ENCODE peak calls at places on chromosomes 6 and 20, in nine cellular contexts. One of them, this sample, is unnamed. For H3K4me1, the result is how much of the 10 kb centered on the place peaks cover.

GRCh38 chr6:148840256-148840655 is 93.4 kb downstream of the UST start:
- DNase-seq in mesenchymal stem cell: no peak
- DNase-seq in naive thymus-derived CD4-positive, alpha-beta T cell: no peak
- DNase-seq in psoas muscle: no peak
- DNase-seq in CD8-positive, alpha-beta T cell: no peak
- DNase-seq in vagina: no peak
- DNase-seq in aorta: no peak
- DNase-seq in neuronal stem cell: no peak
- DNase-seq in PC-3: peak
- DNase-seq in this sample: no peak

GRCh38 chr6:3887150-3887700 is 38.1 kb downstream of the FAM50B start:
- DNase-seq in mesenchymal stem cell: peak
- DNase-seq in naive thymus-derived CD4-positive, alpha-beta T cell: no peak
- DNase-seq in psoas muscle: no peak
- DNase-seq in CD8-positive, alpha-beta T cell: no peak
- DNase-seq in vagina: no peak
- DNase-seq in aorta: no peak
- DNase-seq in neuronal stem cell: no peak
- DNase-seq in PC-3: peak
- DNase-seq in this sample: no peak

GRCh38 chr20:39004508-39004907 is 42.4 kb downstream of the DHX35 start:
- DNase-seq in mesenchymal stem cell: no peak
- DNase-seq in naive thymus-derived CD4-positive, alpha-beta T cell: peak
- DNase-seq in psoas muscle: no peak
- DNase-seq in CD8-positive, alpha-beta T cell: peak
- DNase-seq in vagina: no peak
- DNase-seq in aorta: no peak
- DNase-seq in neuronal stem cell: no peak
- DNase-seq in PC-3: peak
- DNase-seq in this sample: peak

GRCh38 chr6:111087871-111088667 is 766 bp downstream of the SLC16A10 start:
- DNase-seq in mesenchymal stem cell: peak
- DNase-seq in naive thymus-derived CD4-positive, alpha-beta T cell: peak
- DNase-seq in psoas muscle: no peak
- DNase-seq in CD8-positive, alpha-beta T cell: peak
- DNase-seq in vagina: no peak
- DNase-seq in aorta: peak
- DNase-seq in neuronal stem cell: peak
- DNase-seq in PC-3: no peak
- DNase-seq in this sample: peak

GRCh38 chr6:158715330-158716311 is 65.8 kb downstream of the SYTL3 start:
- DNase-seq in mesenchymal stem cell: peak
- DNase-seq in naive thymus-derived CD4-positive, alpha-beta T cell: no peak
- DNase-seq in psoas muscle: no peak
- DNase-seq in CD8-positive, alpha-beta T cell: no peak
- DNase-seq in vagina: no peak
- DNase-seq in aorta: peak
- DNase-seq in neuronal stem cell: no peak
- DNase-seq in PC-3: no peak
- DNase-seq in this sample: no peak

GRCh38 chr20:12171927-12172581 is 254.4 kb downstream of the BTBD3 start:
- DNase-seq in mesenchymal stem cell: peak
- DNase-seq in naive thymus-derived CD4-positive, alpha-beta T cell: no peak
- DNase-seq in psoas muscle: no peak
- DNase-seq in CD8-positive, alpha-beta T cell: no peak
- DNase-seq in vagina: no peak
- DNase-seq in aorta: no peak
- DNase-seq in neuronal stem cell: no peak
- DNase-seq in PC-3: peak
- DNase-seq in this sample: peak

GRCh38 chr20:45459606-45460005 is 9.9 kb upstream of the WFDC2 start:
- DNase-seq in mesenchymal stem cell: no peak
- DNase-seq in naive thymus-derived CD4-positive, alpha-beta T cell: no peak
- DNase-seq in psoas muscle: no peak
- DNase-seq in CD8-positive, alpha-beta T cell: no peak
- DNase-seq in vagina: no peak
- DNase-seq in aorta: no peak
- DNase-seq in neuronal stem cell: no peak
- DNase-seq in PC-3: peak
- DNase-seq in this sample: no peak

GRCh38 chr20:13995086-13995665 is at the start of gene MACROD2:
- DNase-seq in mesenchymal stem cell: peak
- DNase-seq in naive thymus-derived CD4-positive, alpha-beta T cell: peak
- DNase-seq in psoas muscle: peak
- DNase-seq in CD8-positive, alpha-beta T cell: no peak
- DNase-seq in vagina: no peak
- DNase-seq in aorta: peak
- DNase-seq in neuronal stem cell: peak
- DNase-seq in PC-3: peak
- DNase-seq in this sample: no peak

GRCh38 chr6:49852975-49853374 is 13.4 kb downstream of the CRISP1 start:
- DNase-seq in mesenchymal stem cell: no peak
- DNase-seq in naive thymus-derived CD4-positive, alpha-beta T cell: no peak
- DNase-seq in psoas muscle: no peak
- DNase-seq in CD8-positive, alpha-beta T cell: no peak
- DNase-seq in vagina: no peak
- DNase-seq in aorta: no peak
- DNase-seq in neuronal stem cell: no peak
- DNase-seq in PC-3: no peak
- DNase-seq in this sample: no peak
- H3K4me1 ChIP-seq in mesenchymal stem cell: under half
- H3K4me1 ChIP-seq in naive thymus-derived CD4-positive, alpha-beta T cell: under half
- H3K4me1 ChIP-seq in psoas muscle: under half
- H3K4me1 ChIP-seq in CD8-positive, alpha-beta T cell: under half
- H3K4me1 ChIP-seq in vagina: under half
- H3K4me1 ChIP-seq in aorta: under half
- H3K4me1 ChIP-seq in neuronal stem cell: under half
- H3K4me1 ChIP-seq in PC-3: under half
- H3K4me1 ChIP-seq in this sample: under half

GRCh38 chr6:33704215-33704817 is 7.2 kb downstream of the UQCC2 start:
- DNase-seq in mesenchymal stem cell: no peak
- DNase-seq in naive thymus-derived CD4-positive, alpha-beta T cell: no peak
- DNase-seq in psoas muscle: no peak
- DNase-seq in CD8-positive, alpha-beta T cell: no peak
- DNase-seq in vagina: no peak
- DNase-seq in aorta: no peak
- DNase-seq in neuronal stem cell: no peak
- DNase-seq in PC-3: no peak
- DNase-seq in this sample: no peak

GRCh38 chr6:33706136-33706725 is 5.3 kb downstream of the UQCC2 start:
- DNase-seq in mesenchymal stem cell: no peak
- DNase-seq in naive thymus-derived CD4-positive, alpha-beta T cell: no peak
- DNase-seq in psoas muscle: no peak
- DNase-seq in CD8-positive, alpha-beta T cell: no peak
- DNase-seq in vagina: no peak
- DNase-seq in aorta: no peak
- DNase-seq in neuronal stem cell: no peak
- DNase-seq in PC-3: no peak
- DNase-seq in this sample: peak

GRCh38 chr6:33702345-33702977 is 9.0 kb downstream of the UQCC2 start:
- DNase-seq in mesenchymal stem cell: peak
- DNase-seq in naive thymus-derived CD4-positive, alpha-beta T cell: no peak
- DNase-seq in psoas muscle: no peak
- DNase-seq in CD8-positive, alpha-beta T cell: no peak
- DNase-seq in vagina: no peak
- DNase-seq in aorta: no peak
- DNase-seq in neuronal stem cell: no peak
- DNase-seq in PC-3: peak
- DNase-seq in this sample: peak

GRCh38 chr6:33707771-33708170 is 3.7 kb downstream of the UQCC2 start:
- DNase-seq in mesenchymal stem cell: no peak
- DNase-seq in naive thymus-derived CD4-positive, alpha-beta T cell: no peak
- DNase-seq in psoas muscle: no peak
- DNase-seq in CD8-positive, alpha-beta T cell: no peak
- DNase-seq in vagina: no peak
- DNase-seq in aorta: no peak
- DNase-seq in neuronal stem cell: no peak
- DNase-seq in PC-3: no peak
- DNase-seq in this sample: no peak

DNA sequence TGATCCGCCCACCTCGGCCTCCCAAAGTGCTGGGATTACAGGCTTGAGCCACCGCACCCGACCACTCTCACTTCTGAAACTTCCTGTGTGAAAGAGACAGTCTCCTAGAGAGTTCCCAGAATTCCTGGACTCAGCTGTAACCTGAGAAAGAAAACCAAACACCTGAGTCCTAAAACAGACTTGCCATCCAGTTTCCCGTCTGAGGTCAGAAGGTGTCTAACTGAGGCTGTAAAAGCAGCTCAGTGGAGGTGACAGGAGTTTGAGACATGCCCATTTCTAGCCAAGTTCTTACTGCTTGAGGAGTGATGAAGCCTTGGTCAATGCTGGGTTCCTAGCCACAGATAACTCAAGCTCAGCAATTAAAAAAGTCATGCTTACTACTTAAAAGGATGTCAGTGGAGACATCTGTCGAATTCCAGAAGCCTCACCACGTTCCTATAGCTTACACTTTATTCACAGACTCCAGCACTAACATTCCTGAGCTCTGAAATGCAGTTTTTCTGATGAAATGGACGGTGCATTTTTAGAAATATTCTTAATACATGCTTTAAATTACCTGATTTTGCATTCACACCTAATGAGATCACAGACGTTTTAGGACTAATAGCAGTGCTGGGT is 6.1 kb downstream of the UQCC2 start:
- DNase-seq in mesenchymal stem cell: peak
- DNase-seq in naive thymus-derived CD4-positive, alpha-beta T cell: no peak
- DNase-seq in psoas muscle: no peak
- DNase-seq in CD8-positive, alpha-beta T cell: no peak
- DNase-seq in vagina: no peak
- DNase-seq in aorta: no peak
- DNase-seq in neuronal stem cell: no peak
- DNase-seq in PC-3: peak
- DNase-seq in this sample: no peak
- H3K4me1 ChIP-seq in mesenchymal stem cell: under half
- H3K4me1 ChIP-seq in naive thymus-derived CD4-positive, alpha-beta T cell: under half
- H3K4me1 ChIP-seq in psoas muscle: under half
- H3K4me1 ChIP-seq in CD8-positive, alpha-beta T cell: under half
- H3K4me1 ChIP-seq in vagina: under half
- H3K4me1 ChIP-seq in aorta: under half
- H3K4me1 ChIP-seq in neuronal stem cell: under half
- H3K4me1 ChIP-seq in PC-3: under half
- H3K4me1 ChIP-seq in this sample: under half

GRCh38 chr20:53578492-53579222 is 15.0 kb downstream of the ZNF217 start:
- DNase-seq in mesenchymal stem cell: peak
- DNase-seq in naive thymus-derived CD4-positive, alpha-beta T cell: no peak
- DNase-seq in psoas muscle: no peak
- DNase-seq in CD8-positive, alpha-beta T cell: peak
- DNase-seq in vagina: no peak
- DNase-seq in aorta: no peak
- DNase-seq in neuronal stem cell: peak
- DNase-seq in PC-3: peak
- DNase-seq in this sample: peak

GRCh38 chr20:53581444-53582311 is 12.0 kb downstream of the ZNF217 start:
- DNase-seq in mesenchymal stem cell: no peak
- DNase-seq in naive thymus-derived CD4-positive, alpha-beta T cell: no peak
- DNase-seq in psoas muscle: no peak
- DNase-seq in CD8-positive, alpha-beta T cell: peak
- DNase-seq in vagina: peak
- DNase-seq in aorta: peak
- DNase-seq in neuronal stem cell: no peak
- DNase-seq in PC-3: peak
- DNase-seq in this sample: peak

GRCh38 chr20:53579266-53579580 is 14.4 kb downstream of the ZNF217 start:
- DNase-seq in mesenchymal stem cell: no peak
- DNase-seq in naive thymus-derived CD4-positive, alpha-beta T cell: no peak
- DNase-seq in psoas muscle: no peak
- DNase-seq in CD8-positive, alpha-beta T cell: no peak
- DNase-seq in vagina: no peak
- DNase-seq in aorta: no peak
- DNase-seq in neuronal stem cell: no peak
- DNase-seq in PC-3: no peak
- DNase-seq in this sample: no peak

GRCh38 chr20:53580376-53581111 is 13.1 kb downstream of the ZNF217 start:
- DNase-seq in mesenchymal stem cell: no peak
- DNase-seq in naive thymus-derived CD4-positive, alpha-beta T cell: no peak
- DNase-seq in psoas muscle: no peak
- DNase-seq in CD8-positive, alpha-beta T cell: peak
- DNase-seq in vagina: no peak
- DNase-seq in aorta: no peak
- DNase-seq in neuronal stem cell: no peak
- DNase-seq in PC-3: peak
- DNase-seq in this sample: no peak

DNA sequence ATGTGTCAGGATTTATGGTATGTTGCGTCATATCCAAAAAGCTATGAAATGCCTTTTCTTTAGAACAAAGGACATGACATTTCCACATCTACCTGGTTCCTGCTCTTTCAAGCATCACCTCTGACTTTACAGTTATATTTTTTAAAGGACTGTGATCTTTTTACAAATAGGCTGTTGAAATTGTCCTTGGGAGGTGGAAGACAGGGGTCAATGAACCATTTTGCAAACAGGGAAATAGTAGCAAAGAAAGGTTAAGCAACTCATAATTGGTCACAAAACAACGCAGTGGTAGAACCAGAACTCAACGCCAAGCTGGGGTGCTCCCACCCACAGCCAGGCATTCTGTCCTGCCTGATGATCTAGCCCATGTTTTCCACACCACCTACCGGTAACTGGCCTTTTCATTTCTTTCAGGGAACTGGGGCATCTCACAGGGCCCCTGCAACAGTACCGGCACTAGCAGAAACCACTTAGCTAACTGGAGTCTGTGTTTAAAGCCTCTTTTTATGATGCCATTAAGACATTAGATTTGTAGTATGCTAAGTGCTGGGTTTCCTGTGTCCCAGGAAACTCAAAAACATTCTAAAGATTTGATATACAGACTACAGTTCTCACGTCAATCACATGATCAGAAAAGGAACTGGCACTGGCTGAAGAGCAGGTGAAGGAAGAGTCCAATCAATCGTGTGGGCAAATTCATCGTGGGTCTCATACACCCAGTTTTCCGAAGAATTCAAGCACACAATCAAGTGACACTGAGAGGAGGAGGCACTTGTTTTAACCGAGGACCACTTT is 13.9 kb downstream of the ZNF217 start:
- DNase-seq in mesenchymal stem cell: peak
- DNase-seq in naive thymus-derived CD4-positive, alpha-beta T cell: no peak
- DNase-seq in psoas muscle: no peak
- DNase-seq in CD8-positive, alpha-beta T cell: peak
- DNase-seq in vagina: no peak
- DNase-seq in aorta: no peak
- DNase-seq in neuronal stem cell: no peak
- DNase-seq in PC-3: peak
- DNase-seq in this sample: no peak
- H3K4me1 ChIP-seq in mesenchymal stem cell: under half
- H3K4me1 ChIP-seq in naive thymus-derived CD4-positive, alpha-beta T cell: half or more
- H3K4me1 ChIP-seq in psoas muscle: under half
- H3K4me1 ChIP-seq in CD8-positive, alpha-beta T cell: half or more
- H3K4me1 ChIP-seq in vagina: under half
- H3K4me1 ChIP-seq in aorta: under half
- H3K4me1 ChIP-seq in neuronal stem cell: under half
- H3K4me1 ChIP-seq in PC-3: half or more
- H3K4me1 ChIP-seq in this sample: under half

DNA sequence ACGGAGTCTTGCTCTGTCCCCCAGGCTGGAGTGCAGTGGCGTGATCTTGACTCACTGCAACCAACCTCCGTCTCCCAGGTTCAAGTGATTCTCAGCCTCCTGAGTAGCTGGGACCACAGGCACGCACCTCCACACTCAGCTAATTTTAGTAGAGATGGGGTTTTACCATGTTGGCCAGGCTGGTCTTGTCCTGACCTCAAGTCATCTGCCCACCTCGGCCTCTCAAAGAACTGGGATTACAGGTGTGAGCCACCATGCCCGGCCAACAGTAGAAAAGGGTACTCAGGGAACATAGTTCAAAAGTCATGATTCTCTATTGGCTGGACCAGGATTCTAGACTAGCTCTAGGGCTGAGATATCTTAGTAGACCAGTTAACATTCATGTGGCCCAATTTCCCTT is 5.6 kb downstream of the CSNK2A1 start:
- DNase-seq in mesenchymal stem cell: no peak
- DNase-seq in naive thymus-derived CD4-positive, alpha-beta T cell: no peak
- DNase-seq in psoas muscle: no peak
- DNase-seq in CD8-positive, alpha-beta T cell: no peak
- DNase-seq in vagina: no peak
- DNase-seq in aorta: no peak
- DNase-seq in neuronal stem cell: no peak
- DNase-seq in PC-3: no peak
- DNase-seq in this sample: no peak
- H3K4me1 ChIP-seq in mesenchymal stem cell: under half
- H3K4me1 ChIP-seq in naive thymus-derived CD4-positive, alpha-beta T cell: under half
- H3K4me1 ChIP-seq in psoas muscle: half or more
- H3K4me1 ChIP-seq in CD8-positive, alpha-beta T cell: half or more
- H3K4me1 ChIP-seq in vagina: half or more
- H3K4me1 ChIP-seq in aorta: under half
- H3K4me1 ChIP-seq in neuronal stem cell: under half
- H3K4me1 ChIP-seq in PC-3: under half
- H3K4me1 ChIP-seq in this sample: under half

This sample was measured in MM.1S.